ENCODE peak calls at places on chromosomes 3 and 15, in nine cellular contexts. K is neural crest cell; D is GM12891; U is NCI-H1417; P is neural progenitor cell; B is SW480; J is ovary; N is fibroblast of the aortic adventitia; M is effector memory CD8-positive, alpha-beta T cell. H is an unnamed sample.

GRCh38 chr3:62567097-62568021 is 194.0 kb upstream of the FEZF2 start:
- DNase-seq in K (no peak), D (no peak), U (no peak), P (no peak), B (no peak), J (peak), N (peak), M (no peak), H (peak)

GRCh38 chr15:60649845-60650548 is 171.1 kb upstream of the ICE2 start:
- DNase-seq in K (no peak), D (no peak), U (no peak), P (no peak), B (peak), J (no peak), N (no peak), M (peak), H (no peak)

GRCh38 chr3:138928727-138929372 is 18.1 kb downstream of the FOXL2 start:
- DNase-seq in K (no peak), D (no peak), U (no peak), P (no peak), B (no peak), J (no peak), N (no peak), M (no peak), H (no peak)

GRCh38 chr15:64901914-64902313 is 9.8 kb upstream of the ANKDD1A start:
- DNase-seq in K (no peak), D (no peak), U (no peak), P (no peak), B (no peak), J (no peak), N (no peak), M (peak), H (no peak)

GRCh38 chr3:13776253-13777050 is 103.4 kb downstream of the WNT7A start:
- DNase-seq in K (no peak), D (no peak), U (no peak), P (no peak), B (peak), J (no peak), N (no peak), M (no peak), H (no peak)

GRCh38 chr3:10277115-10277625 is 15.6 kb downstream of the GHRL start:
- DNase-seq in K (no peak), D (no peak), U (no peak), P (no peak), B (no peak), J (no peak), N (no peak), M (no peak), H (no peak)

GRCh38 chr15:80849308-80849707 is 70.1 kb downstream of the CEMIP start:
- DNase-seq in K (no peak), D (no peak), U (no peak), P (no peak), B (peak), J (peak), N (peak), M (no peak), H (no peak)

GRCh38 chr15:69908518-69909420 is 188.9 kb downstream of the TLE3 start:
- DNase-seq in K (no peak), D (no peak), U (no peak), P (no peak), B (no peak), J (no peak), N (no peak), M (no peak), H (no peak)

GRCh38 chr3:190382082-190382481 is 5.9 kb upstream of the CLDN16 start:
- DNase-seq in K (no peak), D (no peak), U (no peak), P (no peak), B (no peak), J (no peak), N (peak), M (no peak), H (no peak)

GRCh38 chr3:43098761-43099160 is 7.1 kb downstream of the POMGNT2 start:
- DNase-seq in K (no peak), D (no peak), U (no peak), P (no peak), B (no peak), J (no peak), N (no peak), M (no peak), H (no peak)

GRCh38 chr15:99692825-99693224 is 40.4 kb downstream of the LYSMD4 start:
- DNase-seq in K (no peak), D (no peak), U (no peak), P (no peak), B (no peak), J (no peak), N (no peak), M (no peak), H (no peak)

GRCh38 chr3:176767385-176767784 is 429.9 kb downstream of the TBL1XR1 start:
- DNase-seq in K (no peak), D (no peak), U (no peak), P (no peak), B (no peak), J (no peak), N (peak), M (no peak), H (no peak)

GRCh38 chr15:42080585-42081462 is 13.5 kb downstream of the PLA2G4D start:
- DNase-seq in K (no peak), D (no peak), U (no peak), P (peak), B (no peak), J (no peak), N (peak), M (no peak), H (no peak)

GRCh38 chr3:31693346-31693745 is 160.6 kb downstream of the STT3B start:
- DNase-seq in K (no peak), D (no peak), U (no peak), P (no peak), B (no peak), J (no peak), N (no peak), M (no peak), H (no peak)

GRCh38 chr3:187567026-187567425 is 103.2 kb downstream of the SST start:
- DNase-seq in K (no peak), D (no peak), U (no peak), P (no peak), B (no peak), J (no peak), N (peak), M (no peak), H (no peak)

GRCh38 chr3:101809178-101810022 is 30.4 kb downstream of the NXPE3 start:
- DNase-seq in K (peak), D (no peak), U (no peak), P (peak), B (peak), J (peak), N (peak), M (peak), H (no peak)

GRCh38 chr15:50750227-50750597 is 15.3 kb downstream of the SPPL2A start:
- DNase-seq in K (no peak), D (no peak), U (no peak), P (no peak), B (no peak), J (no peak), N (peak), M (no peak), H (no peak)

GRCh38 chr15:27757050-27757449 is 342.1 kb downstream of the OCA2 start:
- DNase-seq in K (no peak), D (no peak), U (peak), P (no peak), B (no peak), J (no peak), N (no peak), M (no peak), H (no peak)

GRCh38 chr3:45204136-45204535 is 22.0 kb downstream of the TMEM158 start:
- DNase-seq in K (no peak), D (no peak), U (no peak), P (no peak), B (no peak), J (no peak), N (peak), M (no peak), H (no peak)

GRCh38 chr3:127779747-127780146 is 42.6 kb downstream of the MGLL start:
- DNase-seq in K (no peak), D (no peak), U (no peak), P (no peak), B (no peak), J (no peak), N (peak), M (no peak), H (no peak)

GRCh38 chr3:149462051-149462450 is 12.4 kb upstream of the TM4SF4 start:
- DNase-seq in K (no peak), D (no peak), U (no peak), P (no peak), B (no peak), J (no peak), N (no peak), M (no peak), H (no peak)

GRCh38 chr3:69082805-69083204 is 1.9 kb upstream of the ARL6IP5 start:
- DNase-seq in K (no peak), D (no peak), U (no peak), P (no peak), B (peak), J (no peak), N (peak), M (peak), H (no peak)

GRCh38 chr3:14431556-14431927 is 29.1 kb downstream of the SLC6A6 start:
- DNase-seq in K (no peak), D (no peak), U (no peak), P (no peak), B (no peak), J (no peak), N (no peak), M (peak), H (no peak)

GRCh38 chr3:113533534-113533892 is 1.2 kb downstream of the SIDT1 start:
- DNase-seq in K (no peak), D (no peak), U (peak), P (no peak), B (no peak), J (no peak), N (no peak), M (peak), H (no peak)

GRCh38 chr3:154904328-154904727 is 175.8 kb upstream of the MME start:
- DNase-seq in K (no peak), D (no peak), U (no peak), P (peak), B (peak), J (no peak), N (peak), M (no peak), H (no peak)

H was measured in uterus.